ENCODE peak calls at places on chromosomes 11 and 22, in four cellular contexts. X, W, R and T are unnamed samples.

GRCh38 chr11:19985106-19985505 is 175.2 kb downstream of the DBX1 start:
- DNase-seq in X (no peak), W (no peak), R (no peak), T (peak; percentile 59)

GRCh38 chr11:92911478-92911877 is 58.0 kb upstream of the MTNR1B start:
- DNase-seq in X (no peak), W (no peak), R (no peak), T (no peak)

GRCh38 chr11:68682531-68682931 is 1.8 kb upstream of the GAL start:
- DNase-seq in X (no peak), W (no peak), R (no peak), T (peak; percentile 65)

GRCh38 chr11:64996710-64997380 is at the start of gene BATF2:
- DNase-seq in X (peak; percentile 94), W (peak; percentile 62), R (peak; percentile 87), T (peak; percentile 78)

GRCh38 chr22:41524283-41524682 is 20.0 kb downstream of the POLR3H start:
- DNase-seq in X (no peak), W (no peak), R (no peak), T (no peak)

GRCh38 chr11:5103066-5103465 is 33.7 kb downstream of the OR52E1 start:
- DNase-seq in X (no peak), W (no peak), R (no peak), T (no peak)

GRCh38 chr11:64876226-64876750 is 2.1 kb downstream of the EHD1 start:
- DNase-seq in X (no peak), W (no peak), R (no peak), T (peak; percentile 43)

GRCh38 chr11:130782361-130783221 is 133.7 kb downstream of the SNX19 start:
- DNase-seq in X (peak; percentile 27), W (no peak), R (no peak), T (peak; percentile 79)

GRCh38 chr11:34890089-34890488 is 26.1 kb downstream of the APIP start:
- DNase-seq in X (no peak), W (no peak), R (no peak), T (no peak)

GRCh38 chr22:26852176-26852575 is 194.8 kb downstream of the MIAT start:
- DNase-seq in X (peak; percentile 89), W (no peak), R (no peak), T (no peak)

GRCh38 chr11:35166369-35167360 is 27.7 kb downstream of the CD44 start:
- DNase-seq in X (no peak), W (no peak), R (no peak), T (peak; percentile 98)

GRCh38 chr11:10866893-10867331 is 9.1 kb upstream of the ZBED5 start:
- DNase-seq in X (no peak), W (no peak), R (peak; percentile 54), T (peak; percentile 88)

GRCh38 chr11:8959546-8960166 is 4.6 kb downstream of the TMEM9B start:
- DNase-seq in X (peak; percentile 91), W (peak; percentile 73), R (peak; percentile 77), T (peak; percentile 87)

GRCh38 chr11:59510917-59511589 is at the start of gene OR4D9:
- DNase-seq in X (no peak), W (no peak), R (no peak), T (no peak)

GRCh38 chr11:72573380-72573949 is 100.8 kb downstream of the PDE2A start:
- DNase-seq in X (peak; percentile 80), W (no peak), R (peak; percentile 68), T (peak; percentile 62)

GRCh38 chr22:27685515-27685914 is 116.0 kb downstream of the MN1 start:
- DNase-seq in X (no peak), W (no peak), R (no peak), T (no peak)

GRCh38 chr22:30783021-30783420 is 88.3 kb downstream of the OSBP2 start:
- DNase-seq in X (no peak), W (no peak), R (no peak), T (no peak)

GRCh38 chr11:69120096-69120875 is 35.4 kb upstream of the SMIM38 start:
- DNase-seq in X (no peak), W (no peak), R (no peak), T (no peak)

GRCh38 chr11:57047610-57048009 is 58.9 kb downstream of the OR5AK2 start:
- DNase-seq in X (no peak), W (no peak), R (no peak), T (no peak)

GRCh38 chr11:95512682-95513081 is 276.9 kb downstream of the FAM76B start:
- DNase-seq in X (no peak), W (no peak), R (peak; percentile 79), T (peak; percentile 98)

GRCh38 chr11:117423046-117423575 is 95.5 kb downstream of the CEP164 start:
- DNase-seq in X (no peak), W (no peak), R (no peak), T (no peak)

GRCh38 chr11:57584341-57584740 is 13.1 kb upstream of the SERPING1 start:
- DNase-seq in X (no peak), W (no peak), R (no peak), T (no peak)

GRCh38 chr11:76838422-76839068 is 22.2 kb upstream of the ACER3 start:
- DNase-seq in X (peak; percentile 82), W (no peak), R (peak; percentile 37), T (peak; percentile 26)

GRCh38 chr22:27715078-27715477 is 86.5 kb downstream of the MN1 start:
- DNase-seq in X (no peak), W (no peak), R (no peak), T (no peak)

GRCh38 chr22:17435375-17435774 is 66.1 kb downstream of the CECR2 start:
- DNase-seq in X (no peak), W (no peak), R (no peak), T (no peak)

GRCh38 chr11:102518296-102519094 is 12.1 kb downstream of the MMP7 start:
- DNase-seq in X (peak; percentile 60), W (peak; percentile 21), R (no peak), T (no peak)

GRCh38 chr22:20624161-20624616 is 116.8 kb downstream of the MED15 start:
- DNase-seq in X (no peak), W (no peak), R (no peak), T (peak; percentile 50)

GRCh38 chr11:32435947-32436750 is 810 bp upstream of the WT1 start:
- DNase-seq in X (peak; percentile 65), W (no peak), R (no peak), T (no peak)

GRCh38 chr11:32437406-32438345 is 2.3 kb upstream of the WT1 start:
- DNase-seq in X (peak; percentile 80), W (no peak), R (no peak), T (no peak)

GRCh38 chr11:32438346-32438882 is 3.1 kb upstream of the WT1 start:
- DNase-seq in X (peak; percentile 13), W (no peak), R (no peak), T (no peak)

GRCh38 chr11:32435511-32435946 is at the start of gene WT1:
- DNase-seq in X (peak; percentile 86), W (no peak), R (no peak), T (no peak)

DNA sequence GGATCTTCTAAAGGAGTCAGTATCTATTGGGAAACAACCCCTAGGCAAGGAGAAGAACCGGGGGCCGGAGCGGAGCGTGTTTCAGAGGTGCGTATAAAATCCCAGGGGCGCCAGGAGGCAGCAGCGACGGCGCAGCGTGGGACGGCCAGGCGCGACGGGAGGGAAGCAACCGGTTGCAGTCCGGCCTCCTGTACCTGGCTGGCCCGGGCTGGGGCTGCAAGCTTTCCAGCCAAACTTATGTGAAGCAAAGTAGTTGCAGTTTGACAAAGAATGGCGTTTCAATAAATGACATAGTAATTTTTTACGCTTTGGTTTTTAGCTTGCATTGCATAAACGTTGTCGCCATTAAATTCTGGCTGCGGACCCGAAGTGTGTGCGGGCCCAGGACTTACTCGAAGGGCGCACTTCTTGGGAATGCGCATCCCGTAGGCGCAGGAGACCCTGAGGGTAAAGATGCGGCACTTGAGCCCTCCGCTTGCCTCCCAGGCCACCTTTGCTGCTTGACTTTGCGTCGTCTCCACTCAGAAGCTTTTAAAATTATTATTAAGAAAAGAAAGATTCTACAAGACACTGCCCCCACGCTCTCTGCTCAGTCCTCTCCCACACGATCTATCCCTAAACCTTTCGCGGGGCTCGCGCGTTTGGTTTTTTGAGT is 1.5 kb upstream of the WT1 start:
- DNase-seq in X (peak; percentile 63), W (no peak), R (no peak), T (no peak)
- H3K9me2 ChIP-seq in X (no peaks in the 10 kb centered on the region), W (no peaks in the 10 kb centered on the region), R (no peaks in the 10 kb centered on the region), T (no peaks in the 10 kb centered on the region)

DNA sequence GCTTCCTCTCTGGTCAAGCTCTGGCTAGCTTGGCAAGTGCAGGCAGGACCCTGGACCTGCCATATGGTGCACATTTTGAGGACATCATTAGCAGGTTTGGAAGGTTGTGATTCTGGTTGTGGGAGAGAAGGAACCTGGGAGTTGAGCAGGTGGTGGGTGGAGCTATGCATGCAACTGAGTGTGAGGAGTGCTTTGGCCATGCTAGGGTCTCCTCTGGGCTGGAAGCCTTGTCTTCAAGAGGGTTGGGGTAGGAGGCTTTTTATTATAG is 60.1 kb upstream of the B3GAT1 start:
- DNase-seq in X (no peak), W (no peak), R (no peak), T (no peak)
- H3K9me2 ChIP-seq in X (peaks cover 2% of the 10 kb centered on the region), W (no peaks in the 10 kb centered on the region), R (no peaks in the 10 kb centered on the region), T (no peaks in the 10 kb centered on the region)

GRCh38 chr11:17707833-17708232 is 11.5 kb upstream of the MYOD1 start:
- DNase-seq in X (no peak), W (no peak), R (no peak), T (no peak)
- H3K9me2 ChIP-seq in X (no peaks in the 10 kb centered on the region), W (no peaks in the 10 kb centered on the region), R (no peaks in the 10 kb centered on the region), T (no peaks in the 10 kb centered on the region)

GRCh38 chr11:105975128-105975527 is 46.9 kb downstream of the MSANTD4 start:
- DNase-seq in X (no peak), W (no peak), R (no peak), T (peak; percentile 33)

GRCh38 chr11:105968021-105968697 is 53.9 kb downstream of the MSANTD4 start:
- DNase-seq in X (no peak), W (no peak), R (peak; percentile 7), T (peak; percentile 5)

GRCh38 chr11:105969756-105970155 is 52.3 kb downstream of the MSANTD4 start:
- DNase-seq in X (no peak), W (no peak), R (no peak), T (no peak)
- H3K9me2 ChIP-seq in X (no peaks in the 10 kb centered on the region), W (no peaks in the 10 kb centered on the region), R (no peaks in the 10 kb centered on the region), T (no peaks in the 10 kb centered on the region)

GRCh38 chr11:1473786-1474185 is 12.8 kb downstream of the MOB2 start:
- DNase-seq in X (no peak), W (no peak), R (no peak), T (no peak)
- H3K9me2 ChIP-seq in X (no peaks in the 10 kb centered on the region), W (no peaks in the 10 kb centered on the region), R (no peaks in the 10 kb centered on the region), T (no peaks in the 10 kb centered on the region)